ENCODE peak calls at places on chromosomes 2 and 18, in six cellular contexts. P, X, F, H, W and O are unnamed samples.

GRCh38 chr2:154233231-154233630 is 361.5 kb downstream of the GALNT13 start:
- DNase-seq in P (no peak), X (no peak), F (no peak), H (no peak), W (no peak), O (no peak)

GRCh38 chr2:3604207-3604877 is 9.4 kb downstream of the COLEC11 start:
- DNase-seq in P (no peak), X (no peak), F (no peak), H (peak), W (no peak), O (no peak)

GRCh38 chr18:48817021-48817461 is 133.7 kb downstream of the SMAD7 start:
- DNase-seq in P (no peak), X (peak), F (no peak), H (no peak), W (no peak), O (no peak)

GRCh38 chr2:148817210-148817708 is 57.8 kb upstream of the KIF5C start:
- DNase-seq in P (no peak), X (peak), F (no peak), H (peak), W (no peak), O (no peak)

GRCh38 chr2:230888824-230889400 is 24.2 kb downstream of the ITM2C start:
- DNase-seq in P (no peak), X (no peak), F (no peak), H (no peak), W (no peak), O (no peak)

GRCh38 chr2:28172114-28172898 is 220.4 kb upstream of the FOSL2 start:
- DNase-seq in P (no peak), X (no peak), F (no peak), H (peak), W (no peak), O (peak)

GRCh38 chr2:67213270-67213670 is 183.9 kb upstream of the ETAA1 start:
- DNase-seq in P (no peak), X (no peak), F (no peak), H (no peak), W (no peak), O (no peak)

GRCh38 chr2:190670182-190670946 is 21.5 kb downstream of the NAB1 start:
- DNase-seq in P (no peak), X (no peak), F (no peak), H (no peak), W (no peak), O (no peak)

GRCh38 chr18:57353137-57353939 is 981 bp downstream of the ST8SIA3 start:
- DNase-seq in P (no peak), X (no peak), F (no peak), H (no peak), W (no peak), O (no peak)

GRCh38 chr2:201452856-201453643 is 1.5 kb downstream of the STRADB start:
- DNase-seq in P (no peak), X (no peak), F (no peak), H (no peak), W (no peak), O (no peak)

GRCh38 chr2:24117902-24118301 is 5.2 kb downstream of the PFN4 start:
- DNase-seq in P (no peak), X (no peak), F (no peak), H (no peak), W (no peak), O (no peak)

GRCh38 chr18:13614701-13615288 is 111.6 kb downstream of the FAM210A start:
- DNase-seq in P (no peak), X (no peak), F (no peak), H (no peak), W (no peak), O (no peak)
- H3K27ac ChIP-seq in P (no peak), X (peak), F (no peak), H (no peak), W (no peak), O (no peak)

DNA sequence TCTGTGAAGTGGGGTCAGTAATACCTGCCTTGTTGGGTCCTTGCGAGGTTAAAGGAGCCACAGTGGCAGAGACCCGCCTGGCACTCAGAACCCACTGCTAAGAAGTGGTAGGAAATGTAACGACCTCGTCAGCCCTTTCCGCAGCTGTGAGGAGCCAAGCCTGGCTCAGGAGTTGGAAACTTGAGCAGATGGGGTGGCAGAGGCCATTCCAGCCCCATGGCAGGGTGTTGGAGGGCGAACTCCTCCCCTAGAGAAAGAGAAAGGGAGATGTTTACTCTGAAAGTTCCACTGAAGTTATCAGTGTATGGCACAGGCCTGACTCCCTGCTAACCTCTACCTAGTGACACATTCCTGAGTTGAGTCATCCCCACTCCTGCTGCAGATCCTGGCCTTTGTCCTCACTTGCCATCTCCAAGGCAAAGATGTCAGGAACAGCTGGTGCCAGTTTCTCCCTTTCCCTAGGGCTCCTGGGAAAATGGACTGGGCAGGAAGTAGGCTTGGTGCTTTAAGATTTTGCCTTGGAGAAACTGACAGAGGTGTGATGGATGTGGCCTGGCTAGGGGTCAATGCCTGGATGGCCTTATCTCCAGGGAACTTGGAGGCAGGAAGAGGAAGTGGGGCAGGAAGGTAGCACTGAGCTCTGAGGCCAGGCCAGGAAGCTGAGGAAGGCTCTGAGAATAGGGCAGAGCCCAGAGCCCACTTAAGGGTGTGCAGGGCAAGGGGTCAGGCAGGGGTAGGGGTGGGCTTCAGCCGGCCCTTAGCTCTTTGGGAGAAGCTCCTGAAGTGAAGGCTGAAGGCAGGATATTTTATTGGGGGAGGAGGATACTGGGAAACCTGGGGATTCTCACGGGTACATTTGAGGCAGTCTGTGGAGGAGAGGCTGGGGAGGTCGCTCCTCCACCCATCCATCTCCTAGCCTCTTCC is 888 bp downstream of the VAMP5 start:
- DNase-seq in P (peak), X (no peak), F (no peak), H (peak), W (no peak), O (peak)
- H3K27ac ChIP-seq in P (peak), X (peak), F (peak), H (peak), W (peak), O (peak)

GRCh38 chr2:241641631-241642030 is 4.1 kb downstream of the ATG4B start:
- DNase-seq in P (no peak), X (no peak), F (no peak), H (no peak), W (no peak), O (no peak)
- H3K27ac ChIP-seq in P (no peak), X (no peak), F (no peak), H (no peak), W (no peak), O (no peak)

GRCh38 chr2:8138525-8138922 is 543.3 kb upstream of the ID2 start:
- DNase-seq in P (no peak), X (no peak), F (no peak), H (no peak), W (no peak), O (no peak)
- H3K27ac ChIP-seq in P (no peak), X (peak), F (no peak), H (no peak), W (no peak), O (no peak)

DNA sequence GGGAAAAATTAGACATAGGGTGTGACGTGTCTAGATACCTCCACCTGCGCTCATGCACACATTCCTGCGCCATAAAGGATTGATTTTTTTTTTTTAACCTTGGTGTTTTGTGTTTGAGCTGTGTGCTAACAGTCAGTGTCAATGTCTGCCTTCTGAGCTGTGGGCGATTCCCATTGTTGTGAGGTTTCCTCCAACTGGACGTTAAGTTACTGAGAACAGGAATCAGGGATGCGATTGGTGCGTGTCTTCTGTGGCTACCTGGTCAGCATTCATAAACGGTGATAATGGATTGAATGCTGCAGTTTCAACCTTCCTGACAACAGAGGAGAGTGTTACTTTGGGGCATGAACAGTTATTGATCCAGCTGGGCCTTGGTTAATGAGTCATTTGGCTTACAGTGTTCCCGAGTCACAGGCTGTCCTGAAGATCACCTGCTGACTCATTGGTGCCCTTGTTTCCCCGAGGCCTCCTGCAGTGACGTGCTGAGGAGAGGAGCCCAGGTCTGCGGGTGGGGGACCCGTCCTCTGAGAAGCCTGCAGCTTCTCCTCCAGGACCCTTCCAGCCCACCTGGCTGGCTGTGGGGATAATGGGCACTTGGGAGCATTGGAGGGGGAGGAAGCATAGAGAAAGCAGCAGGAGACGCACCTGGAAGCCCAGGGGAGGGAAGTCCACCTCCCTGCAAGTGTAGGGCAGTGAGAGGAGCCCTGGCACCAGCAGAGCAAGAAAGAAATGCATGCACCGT is 25.8 kb upstream of the CABYR start:
- DNase-seq in P (peak), X (no peak), F (no peak), H (peak), W (no peak), O (peak)
- H3K27ac ChIP-seq in P (peak), X (no peak), F (no peak), H (no peak), W (no peak), O (no peak)

DNA sequence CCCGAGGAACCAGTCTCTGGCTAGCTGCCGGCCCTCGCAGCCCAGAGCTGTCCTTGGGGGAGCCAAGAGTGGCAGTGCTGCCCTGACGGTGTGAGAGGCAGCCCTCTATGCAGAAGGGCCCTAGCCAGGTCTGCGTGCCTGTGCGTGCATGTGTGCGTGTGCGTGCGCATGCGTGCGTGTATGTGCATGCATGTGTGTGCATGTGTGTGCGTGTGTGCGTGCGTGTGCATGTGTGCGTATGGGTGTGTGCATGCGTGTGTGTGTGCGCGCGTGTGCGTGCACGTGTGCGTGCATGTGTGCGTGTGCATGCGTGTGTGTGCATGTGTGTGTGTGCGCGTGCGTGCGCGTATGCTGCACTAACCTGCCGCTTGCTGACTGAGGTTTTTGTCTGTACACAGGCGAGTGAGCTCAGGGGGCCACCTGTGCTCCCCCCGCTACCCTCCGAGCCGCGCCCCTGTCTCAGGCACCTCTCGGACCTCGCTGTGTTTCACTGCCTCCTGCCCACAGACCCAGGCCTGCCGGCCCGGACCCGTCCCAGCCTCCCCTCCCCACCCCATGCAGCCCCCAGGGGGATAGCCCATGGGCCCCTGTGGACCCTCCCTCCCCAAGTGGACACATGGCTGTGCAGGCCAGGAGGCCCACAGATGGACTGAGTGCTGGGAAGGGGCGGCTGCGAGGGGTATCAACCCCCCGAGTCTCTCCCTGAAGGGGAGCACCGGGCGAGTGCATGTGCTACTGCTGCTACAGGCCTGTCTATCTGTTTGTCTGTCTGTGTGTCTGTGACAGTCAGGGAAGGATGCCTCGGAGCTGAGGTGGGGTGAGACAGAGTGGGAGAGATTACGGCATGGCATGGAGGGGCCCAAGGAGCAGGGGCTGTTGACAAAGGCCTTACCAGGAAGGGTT is 31.3 kb downstream of the SPEG start:
- DNase-seq in P (no peak), X (no peak), F (no peak), H (no peak), W (no peak), O (no peak)
- H3K27ac ChIP-seq in P (no peak), X (peak), F (no peak), H (no peak), W (no peak), O (no peak)